ENCODE peak calls at places on chromosome 22, in four cellular contexts. One of them, this sample, is unnamed.

GRCh38 chr22:36365020-36365411 is 22.8 kb downstream of the MYH9 start:
- DNase-seq in K562: peak
- DNase-seq in H1: no peak
- DNase-seq in GM12878: no peak
- DNase-seq in this sample: no peak

GRCh38 chr22:23085785-23086184 is 15.5 kb downstream of the GNAZ start:
- DNase-seq in K562: peak
- DNase-seq in H1: no peak
- DNase-seq in GM12878: no peak
- DNase-seq in this sample: no peak

GRCh38 chr22:40478456-40479125 is 108.2 kb downstream of the SGSM3 start:
- DNase-seq in K562: no peak
- DNase-seq in H1: peak
- DNase-seq in GM12878: no peak
- DNase-seq in this sample: peak

GRCh38 chr22:32475428-32476010 is 908 bp downstream of the FBXO7 start:
- DNase-seq in K562: no peak
- DNase-seq in H1: peak
- DNase-seq in GM12878: no peak
- DNase-seq in this sample: no peak

GRCh38 chr22:17339095-17339693 is 30.1 kb upstream of the CECR2 start:
- DNase-seq in K562: peak
- DNase-seq in H1: no peak
- DNase-seq in GM12878: no peak
- DNase-seq in this sample: no peak

GRCh38 chr22:23695748-23696325 is 5.0 kb downstream of the RGL4 start:
- DNase-seq in K562: no peak
- DNase-seq in H1: no peak
- DNase-seq in GM12878: no peak
- DNase-seq in this sample: no peak

GRCh38 chr22:36295247-36295646 is 42.3 kb downstream of the APOL1 start:
- DNase-seq in K562: no peak
- DNase-seq in H1: no peak
- DNase-seq in GM12878: no peak
- DNase-seq in this sample: no peak

GRCh38 chr22:27853404-27853803 is 51.8 kb upstream of the MN1 start:
- DNase-seq in K562: no peak
- DNase-seq in H1: no peak
- DNase-seq in GM12878: no peak
- DNase-seq in this sample: no peak

GRCh38 chr22:36211237-36211881 is 9.8 kb upstream of the APOL4 start:
- DNase-seq in K562: no peak
- DNase-seq in H1: no peak
- DNase-seq in GM12878: no peak
- DNase-seq in this sample: no peak

GRCh38 chr22:44444341-44445306 is 53.4 kb downstream of the RTL6 start:
- DNase-seq in K562: peak
- DNase-seq in H1: peak
- DNase-seq in GM12878: no peak
- DNase-seq in this sample: no peak

GRCh38 chr22:44964722-44965078 is 45.1 kb downstream of the PHF21B start:
- DNase-seq in K562: no peak
- DNase-seq in H1: no peak
- DNase-seq in GM12878: no peak
- DNase-seq in this sample: no peak

GRCh38 chr22:24027389-24027980 is 16.4 kb downstream of the CABIN1 start:
- DNase-seq in K562: no peak
- DNase-seq in H1: no peak
- DNase-seq in GM12878: no peak
- DNase-seq in this sample: no peak

GRCh38 chr22:44648085-44648820 is 53.8 kb upstream of the PRR5 start:
- DNase-seq in K562: no peak
- DNase-seq in H1: no peak
- DNase-seq in GM12878: no peak
- DNase-seq in this sample: no peak

GRCh38 chr22:20550851-20551744 is 43.7 kb downstream of the MED15 start:
- DNase-seq in K562: no peak
- DNase-seq in H1: no peak
- DNase-seq in GM12878: peak
- DNase-seq in this sample: no peak

GRCh38 chr22:20547029-20547428 is 39.6 kb downstream of the MED15 start:
- DNase-seq in K562: no peak
- DNase-seq in H1: no peak
- DNase-seq in GM12878: no peak
- DNase-seq in this sample: no peak

GRCh38 chr22:20550057-20550817 is 42.8 kb downstream of the MED15 start:
- DNase-seq in K562: peak
- DNase-seq in H1: no peak
- DNase-seq in GM12878: no peak
- DNase-seq in this sample: no peak

GRCh38 chr22:20548806-20549205 is 41.4 kb downstream of the MED15 start:
- DNase-seq in K562: no peak
- DNase-seq in H1: no peak
- DNase-seq in GM12878: no peak
- DNase-seq in this sample: no peak

DNA sequence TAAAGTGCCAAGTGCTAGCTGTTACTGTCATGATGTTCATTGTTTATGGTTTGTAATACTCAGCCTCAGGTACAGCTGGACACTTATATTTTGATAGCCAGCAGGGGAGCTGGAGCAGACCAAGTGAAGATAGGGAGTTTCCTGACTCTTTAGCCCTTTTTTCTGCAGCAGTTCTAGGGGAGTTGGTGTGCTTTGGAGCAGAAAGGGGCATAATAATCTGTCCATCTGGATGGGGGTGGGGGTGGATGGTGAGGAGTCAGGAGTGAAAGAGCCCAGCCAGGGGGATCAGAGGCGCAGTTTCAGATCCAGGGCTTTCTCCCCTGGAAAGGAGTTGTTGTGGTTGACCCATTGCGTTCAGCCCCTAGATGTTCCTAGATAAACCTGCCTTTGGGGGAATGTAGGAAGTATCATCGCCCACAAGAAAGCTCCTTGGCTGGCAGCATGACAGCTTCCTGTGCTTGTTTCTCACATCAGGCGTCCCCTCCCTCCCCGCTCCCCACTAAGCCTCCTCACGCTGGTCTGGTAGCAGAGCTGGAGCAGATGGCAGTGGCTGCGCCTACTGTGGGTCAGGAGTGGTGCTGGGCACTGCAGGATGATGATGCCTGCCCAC is 41.9 kb downstream of the MED15 start:
- DNase-seq in K562: peak
- DNase-seq in H1: no peak
- DNase-seq in GM12878: no peak
- DNase-seq in this sample: no peak
- TF ChIP-seq HDAC6 in K562: no peak
- TF ChIP-seq HDAC6 in H1: no peak
- TF ChIP-seq HDAC6 in GM12878: no peak
- TF ChIP-seq HDAC6 in this sample: no peak

GRCh38 chr22:26547837-26548236 is 35.6 kb upstream of the TFIP11 start:
- DNase-seq in K562: no peak
- DNase-seq in H1: no peak
- DNase-seq in GM12878: no peak
- DNase-seq in this sample: no peak

GRCh38 chr22:26545827-26546226 is 33.6 kb upstream of the TFIP11 start:
- DNase-seq in K562: no peak
- DNase-seq in H1: no peak
- DNase-seq in GM12878: no peak
- DNase-seq in this sample: no peak

GRCh38 chr22:26547426-26547825 is 35.2 kb upstream of the TFIP11 start:
- DNase-seq in K562: no peak
- DNase-seq in H1: no peak
- DNase-seq in GM12878: no peak
- DNase-seq in this sample: no peak

GRCh38 chr22:26545385-26545784 is 33.1 kb upstream of the TFIP11 start:
- DNase-seq in K562: no peak
- DNase-seq in H1: no peak
- DNase-seq in GM12878: no peak
- DNase-seq in this sample: no peak

DNA sequence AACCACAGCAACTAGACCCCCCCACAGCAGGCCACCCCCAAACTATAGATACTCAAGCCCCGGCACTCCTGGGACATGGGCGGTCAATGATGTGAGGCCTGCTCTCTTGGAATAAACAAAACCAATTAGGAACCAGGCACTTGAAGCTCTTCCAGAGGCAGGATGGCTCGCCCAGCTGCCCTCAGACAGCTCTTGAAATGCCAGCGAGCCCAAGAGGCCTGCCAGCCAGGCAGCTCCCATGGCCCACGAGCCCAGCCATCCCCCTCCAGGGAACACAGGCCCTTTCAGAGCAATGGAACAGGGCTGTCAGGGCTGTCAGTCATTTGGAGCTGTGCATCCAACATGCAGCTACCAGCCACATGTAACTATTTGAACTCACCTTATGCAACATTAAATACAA is 34.0 kb upstream of the TFIP11 start:
- DNase-seq in K562: no peak
- DNase-seq in H1: no peak
- DNase-seq in GM12878: no peak
- DNase-seq in this sample: no peak
- TF ChIP-seq HDAC6 in K562: no peak
- TF ChIP-seq HDAC6 in H1: no peak
- TF ChIP-seq HDAC6 in GM12878: no peak
- TF ChIP-seq HDAC6 in this sample: no peak

DNA sequence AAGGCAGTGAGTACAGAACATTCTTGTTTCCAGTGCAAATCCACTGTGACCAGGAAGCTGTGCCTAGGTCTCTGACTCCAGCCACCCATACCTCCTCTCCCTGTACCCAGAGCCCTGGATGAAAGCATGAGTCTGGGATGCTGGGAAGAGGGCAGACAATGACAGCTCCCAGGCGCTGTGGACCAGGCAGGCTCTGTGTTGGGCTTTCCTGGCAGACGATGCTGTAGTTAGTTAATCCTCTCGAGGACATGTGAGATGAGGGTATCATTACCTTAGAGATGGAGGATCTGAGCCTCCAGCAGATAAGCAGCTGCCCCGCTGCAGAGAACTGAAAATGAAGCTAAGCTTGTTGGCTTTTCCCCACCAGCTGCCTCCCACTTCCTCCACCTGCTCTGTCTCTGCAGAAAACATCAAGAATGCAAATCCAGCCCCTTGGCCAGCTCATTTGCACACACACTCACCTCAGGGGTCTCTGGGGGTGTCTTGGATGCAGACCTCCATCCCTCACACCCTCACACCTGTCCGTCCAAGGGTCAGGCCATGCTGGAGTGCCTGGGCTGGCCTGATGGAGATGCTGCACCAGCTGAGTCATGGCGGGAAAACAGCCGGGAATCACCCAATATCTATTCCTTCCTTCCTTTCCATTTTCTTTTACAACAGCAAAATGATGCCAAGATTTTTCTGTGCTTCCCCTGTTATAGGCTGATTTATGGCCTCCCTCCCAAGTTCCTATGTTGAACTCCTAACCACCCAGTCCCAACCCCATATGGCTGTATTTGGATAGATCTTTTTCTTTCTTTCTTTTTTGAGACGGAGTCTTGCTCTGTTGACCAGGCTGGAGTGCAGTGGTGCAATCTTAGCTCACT is 94.9 kb upstream of the SEPTIN5 start:
- DNase-seq in K562: no peak
- DNase-seq in H1: no peak
- DNase-seq in GM12878: peak
- DNase-seq in this sample: no peak
- TF ChIP-seq HDAC6 in K562: no peak
- TF ChIP-seq HDAC6 in H1: no peak
- TF ChIP-seq HDAC6 in GM12878: no peak
- TF ChIP-seq HDAC6 in this sample: no peak

GRCh38 chr22:30021881-30022619 is 58.2 kb upstream of the HORMAD2 start:
- DNase-seq in K562: no peak
- DNase-seq in H1: no peak
- DNase-seq in GM12878: no peak
- DNase-seq in this sample: no peak

GRCh38 chr22:30017824-30018223 is 62.4 kb upstream of the HORMAD2 start:
- DNase-seq in K562: no peak
- DNase-seq in H1: no peak
- DNase-seq in GM12878: no peak
- DNase-seq in this sample: no peak

GRCh38 chr22:30023099-30023498 is 57.2 kb upstream of the HORMAD2 start:
- DNase-seq in K562: no peak
- DNase-seq in H1: no peak
- DNase-seq in GM12878: no peak
- DNase-seq in this sample: no peak

GRCh38 chr22:30021338-30021737 is 58.9 kb upstream of the HORMAD2 start:
- DNase-seq in K562: no peak
- DNase-seq in H1: no peak
- DNase-seq in GM12878: no peak
- DNase-seq in this sample: no peak

GRCh38 chr22:30020511-30020910 is 59.8 kb upstream of the HORMAD2 start:
- DNase-seq in K562: no peak
- DNase-seq in H1: no peak
- DNase-seq in GM12878: no peak
- DNase-seq in this sample: no peak
- TF ChIP-seq HDAC6 in K562: no peak
- TF ChIP-seq HDAC6 in H1: no peak
- TF ChIP-seq HDAC6 in GM12878: no peak
- TF ChIP-seq HDAC6 in this sample: no peak

GRCh38 chr22:49607821-49608220 is 219.9 kb downstream of the BRD1 start:
- DNase-seq in K562: no peak
- DNase-seq in H1: no peak
- DNase-seq in GM12878: no peak
- DNase-seq in this sample: no peak

GRCh38 chr22:49608660-49609059 is 219.0 kb downstream of the BRD1 start:
- DNase-seq in K562: no peak
- DNase-seq in H1: no peak
- DNase-seq in GM12878: no peak
- DNase-seq in this sample: no peak

GRCh38 chr22:49606562-49606961 is 221.1 kb downstream of the BRD1 start:
- DNase-seq in K562: no peak
- DNase-seq in H1: no peak
- DNase-seq in GM12878: no peak
- DNase-seq in this sample: no peak

GRCh38 chr22:49608228-49608627 is 219.4 kb downstream of the BRD1 start:
- DNase-seq in K562: no peak
- DNase-seq in H1: no peak
- DNase-seq in GM12878: no peak
- DNase-seq in this sample: no peak

GRCh38 chr22:49609207-49609876 is 218.3 kb downstream of the BRD1 start:
- DNase-seq in K562: no peak
- DNase-seq in H1: no peak
- DNase-seq in GM12878: no peak
- DNase-seq in this sample: no peak
- TF ChIP-seq HDAC6 in K562: no peak
- TF ChIP-seq HDAC6 in H1: no peak
- TF ChIP-seq HDAC6 in GM12878: no peak
- TF ChIP-seq HDAC6 in this sample: no peak

GRCh38 chr22:46931414-46931813 is 169.0 kb downstream of the TBC1D22A start:
- DNase-seq in K562: no peak
- DNase-seq in H1: peak
- DNase-seq in GM12878: no peak
- DNase-seq in this sample: no peak
- TF ChIP-seq HDAC6 in K562: no peak
- TF ChIP-seq HDAC6 in H1: no peak
- TF ChIP-seq HDAC6 in GM12878: no peak
- TF ChIP-seq HDAC6 in this sample: no peak

GRCh38 chr22:45974498-45974897 is 2.5 kb downstream of the WNT7B start:
- DNase-seq in K562: no peak
- DNase-seq in H1: no peak
- DNase-seq in GM12878: no peak
- DNase-seq in this sample: no peak
- TF ChIP-seq HDAC6 in K562: no peak
- TF ChIP-seq HDAC6 in H1: no peak
- TF ChIP-seq HDAC6 in GM12878: no peak
- TF ChIP-seq HDAC6 in this sample: no peak